ENCODE peak calls at places on chromosomes 4 and X, in eight cellular contexts. N is T-helper 2 cell, T is lower leg skin, Z is IMR-90, M is cardiac muscle cell, W is activated T-cell treated with anti-CD3 and anti-CD28 coated beads for 24 hours, E is left ventricle myocardium superior, X is GF-D8. O is an unnamed sample.

GRCh38 chr4:119124314-119124713 is 11.3 kb upstream of the MYOZ2 start:
- DNase-seq in N (no peak), T (no peak), Z (no peak), M (peak), W (no peak), E (no peak), X (no peak), O (no peak)

GRCh38 chr4:142565771-142566170 is 280.3 kb downstream of the INPP4B start:
- DNase-seq in N (no peak), T (no peak), Z (no peak), M (no peak), W (no peak), E (no peak), X (no peak), O (no peak)

GRCh38 chrX:105635794-105636193 is 186.5 kb upstream of the NRK start:
- DNase-seq in N (no peak), T (no peak), Z (no peak), M (no peak), W (no peak), E (no peak), X (no peak), O (no peak)

GRCh38 chr4:119638359-119638758 is 9.8 kb upstream of the PDE5A start:
- DNase-seq in N (no peak), T (no peak), Z (no peak), M (no peak), W (no peak), E (no peak), X (no peak), O (no peak)

GRCh38 chrX:3160771-3161170 is 119.5 kb downstream of the ARSF start:
- DNase-seq in N (no peak), T (no peak), Z (no peak), M (no peak), W (no peak), E (no peak), X (no peak), O (no peak)

GRCh38 chr4:183988874-183989273 is 83.8 kb downstream of the STOX2 start:
- DNase-seq in N (no peak), T (no peak), Z (no peak), M (no peak), W (no peak), E (no peak), X (no peak), O (no peak)

GRCh38 chr4:189143255-189143654 is 797.4 kb upstream of the FRG1 start:
- DNase-seq in N (no peak), T (no peak), Z (peak), M (no peak), W (no peak), E (no peak), X (no peak), O (no peak)

GRCh38 chrX:118588715-118589114 is 93.1 kb downstream of the DOCK11 start:
- DNase-seq in N (no peak), T (no peak), Z (no peak), M (no peak), W (no peak), E (no peak), X (no peak), O (no peak)

GRCh38 chr4:8656185-8656517 is 63.6 kb downstream of the CPZ start:
- DNase-seq in N (no peak), T (no peak), Z (no peak), M (no peak), W (no peak), E (no peak), X (no peak), O (no peak)

GRCh38 chr4:86960557-86960959 is 25.7 kb downstream of the AFF1 start:
- DNase-seq in N (no peak), T (no peak), Z (peak), M (peak), W (no peak), E (no peak), X (no peak), O (no peak)

GRCh38 chrX:65591206-65591605 is 56.6 kb upstream of the LAS1L start:
- DNase-seq in N (no peak), T (no peak), Z (no peak), M (no peak), W (no peak), E (no peak), X (no peak), O (no peak)

GRCh38 chr4:16029329-16029728 is 54.5 kb downstream of the PROM1 start:
- DNase-seq in N (no peak), T (no peak), Z (peak), M (peak), W (no peak), E (no peak), X (no peak), O (no peak)

GRCh38 chrX:136067097-136067496 is 80.2 kb upstream of the FHL1 start:
- DNase-seq in N (no peak), T (no peak), Z (no peak), M (no peak), W (no peak), E (no peak), X (no peak), O (no peak)

GRCh38 chr4:20422398-20422797 is 170.7 kb downstream of the SLIT2 start:
- DNase-seq in N (no peak), T (no peak), Z (peak), M (peak), W (peak), E (no peak), X (no peak), O (peak)

GRCh38 chr4:88792821-88793220 is 95.2 kb upstream of the NAP1L5 start:
- DNase-seq in N (no peak), T (no peak), Z (peak), M (peak), W (no peak), E (no peak), X (no peak), O (no peak)

GRCh38 chrX:40087574-40088298 is 10.0 kb downstream of the BCOR start:
- DNase-seq in N (no peak), T (no peak), Z (peak), M (no peak), W (no peak), E (no peak), X (no peak), O (no peak)

GRCh38 chr4:99816611-99817309 is at the start of gene DAPP1:
- DNase-seq in N (peak), T (peak), Z (no peak), M (no peak), W (peak), E (peak), X (peak), O (peak)

GRCh38 chrX:111083101-111083500 is 12.9 kb upstream of the PAK3 start:
- DNase-seq in N (no peak), T (no peak), Z (no peak), M (peak), W (no peak), E (no peak), X (no peak), O (no peak)

GRCh38 chrX:53440101-53440500 is 5.9 kb upstream of the HSD17B10 start:
- DNase-seq in N (no peak), T (no peak), Z (no peak), M (no peak), W (no peak), E (no peak), X (peak), O (peak)

GRCh38 chr4:113620032-113620431 is 141.5 kb downstream of the CAMK2D start:
- DNase-seq in N (no peak), T (no peak), Z (no peak), M (no peak), W (no peak), E (no peak), X (no peak), O (no peak)

GRCh38 chr4:11281720-11282119 is 147.0 kb downstream of the HS3ST1 start:
- DNase-seq in N (no peak), T (no peak), Z (no peak), M (peak), W (no peak), E (no peak), X (no peak), O (no peak)